ENCODE peak calls at places on chromosomes 7 and 10, in nine cellular contexts. F is endodermal cell, Q is bronchial epithelial cell, H is endothelial cell, J is PC-9, U is mucosa of descending colon, M is cardiac muscle cell, C is astrocyte of the spinal cord, G is GM23338. O is an unnamed sample.

GRCh38 chr7:154777023-154777422 is 225.9 kb downstream of the PAXIP1 start:
- DNase-seq in C (no peak), Q (peak), U (no peak), M (no peak), H (no peak), G (no peak), F (peak), J (no peak), O (no peak)

GRCh38 chr7:36490335-36490940 is 100.8 kb downstream of the ANLN start:
- DNase-seq in G (no peak), M (peak), J (no peak), C (peak), F (no peak), Q (no peak), U (no peak), H (no peak), O (peak)

GRCh38 chr7:24820730-24821044 is 63.4 kb upstream of the GSDME start:
- DNase-seq in M (peak), U (no peak), G (no peak), C (no peak), F (no peak), Q (no peak), H (no peak), J (no peak), O (no peak)

GRCh38 chr7:121278120-121279021 is 50.4 kb upstream of the WNT16 start:
- DNase-seq in G (peak), H (no peak), Q (peak), M (peak), U (no peak), F (no peak), J (no peak), C (peak), O (no peak)

GRCh38 chr7:28346972-28347371 is 65.3 kb upstream of the CREB5 start:
- DNase-seq in M (no peak), Q (no peak), J (no peak), C (no peak), G (no peak), H (no peak), F (no peak), U (no peak), O (no peak)

GRCh38 chr7:41045556-41046123 is 657.2 kb downstream of the INHBA start:
- DNase-seq in C (no peak), Q (peak), J (peak), H (no peak), U (peak), M (no peak), F (peak), G (no peak), O (no peak)

GRCh38 chr10:6713716-6714115 is 133.6 kb upstream of the PRKCQ start:
- DNase-seq in J (no peak), G (peak), C (no peak), U (no peak), Q (no peak), H (no peak), F (peak), M (peak), O (no peak)

GRCh38 chr7:32892521-32893224 is 1.1 kb upstream of the KBTBD2 start:
- DNase-seq in U (peak), J (peak), G (peak), F (no peak), H (peak), M (peak), C (peak), Q (peak), O (peak)

GRCh38 chr7:54476609-54477008 is 65.6 kb upstream of the VSTM2A start:
- DNase-seq in G (no peak), U (no peak), C (no peak), M (no peak), H (no peak), F (no peak), J (no peak), Q (no peak), O (no peak)

GRCh38 chr7:54477083-54477482 is 65.1 kb upstream of the VSTM2A start:
- DNase-seq in F (no peak), G (peak), M (no peak), C (no peak), U (no peak), H (no peak), J (no peak), Q (no peak), O (no peak)
- TF ChIP-seq CTCF in F (no peak), G (no peak), M (no peak), C (no peak), U (no peak), H (peak), J (peak), Q (no peak), O (no peak)

GRCh38 chr7:55172161-55172560 is 153.3 kb downstream of the EGFR start:
- DNase-seq in H (no peak), U (no peak), F (no peak), M (no peak), J (no peak), G (no peak), Q (peak), C (peak), O (no peak)

GRCh38 chr7:55174456-55174855 is 155.6 kb downstream of the EGFR start:
- DNase-seq in C (no peak), Q (no peak), H (no peak), M (no peak), G (no peak), U (no peak), J (no peak), F (no peak), O (peak)

GRCh38 chr7:55172881-55173609 is 154.2 kb downstream of the EGFR start:
- DNase-seq in U (no peak), H (no peak), G (no peak), F (no peak), C (no peak), J (no peak), M (no peak), Q (peak), O (peak)

GRCh38 chr7:55174856-55175255 is 156.0 kb downstream of the EGFR start:
- DNase-seq in G (no peak), Q (no peak), M (no peak), H (no peak), F (no peak), C (no peak), U (no peak), J (no peak), O (peak)

GRCh38 chr7:55173671-55174070 is 154.9 kb downstream of the EGFR start:
- DNase-seq in G (no peak), Q (no peak), C (no peak), H (no peak), J (no peak), U (no peak), F (no peak), M (no peak), O (peak)
- TF ChIP-seq CTCF in G (no peak), Q (no peak), C (no peak), H (no peak), J (peak), U (no peak), F (peak), M (no peak), O (no peak)

GRCh38 chr7:141974831-141975230 is 1.3 kb upstream of the TAS2R38 start:
- DNase-seq in U (peak), H (peak), M (no peak), G (peak), J (peak), C (no peak), Q (peak), F (peak), O (no peak)
- TF ChIP-seq CTCF in U (no peak), H (peak), M (no peak), G (peak), J (peak), C (peak), Q (peak), F (peak), O (peak)

DNA sequence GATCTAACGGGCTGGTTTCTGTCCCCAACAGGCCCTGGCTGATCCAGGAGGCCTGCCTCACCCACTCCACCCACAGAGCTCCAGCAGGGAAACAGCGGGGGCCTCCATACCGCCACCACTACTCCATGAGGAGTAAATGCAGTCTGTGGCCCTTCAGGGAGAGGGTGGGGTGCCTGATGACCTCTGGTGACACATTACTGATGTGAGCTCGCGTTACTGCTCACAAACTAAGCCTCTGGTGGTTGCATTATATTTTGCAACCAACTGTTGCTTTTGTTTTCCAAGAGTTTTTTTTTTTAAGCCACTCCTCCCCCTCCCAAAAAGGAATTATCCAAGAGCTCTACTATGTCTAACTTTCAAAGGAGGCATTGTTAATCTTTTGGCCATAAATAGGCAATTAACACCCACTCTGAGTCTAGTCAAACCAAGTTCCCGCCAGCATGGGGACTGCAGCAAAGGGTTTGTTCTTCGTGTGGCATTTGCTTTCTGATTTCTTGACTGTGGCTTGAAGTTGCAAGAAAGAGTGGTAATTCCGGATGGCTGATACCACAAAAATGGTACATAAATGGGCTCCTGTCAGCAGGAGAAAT is 72.6 kb downstream of the FAM53B start:
- DNase-seq in U (no peak), C (no peak), G (peak), H (no peak), J (peak), M (peak), Q (peak), F (peak), O (no peak)
- TF ChIP-seq CTCF in U (no peak), C (no peak), G (peak), H (no peak), J (peak), M (peak), Q (peak), F (peak), O (no peak)

DNA sequence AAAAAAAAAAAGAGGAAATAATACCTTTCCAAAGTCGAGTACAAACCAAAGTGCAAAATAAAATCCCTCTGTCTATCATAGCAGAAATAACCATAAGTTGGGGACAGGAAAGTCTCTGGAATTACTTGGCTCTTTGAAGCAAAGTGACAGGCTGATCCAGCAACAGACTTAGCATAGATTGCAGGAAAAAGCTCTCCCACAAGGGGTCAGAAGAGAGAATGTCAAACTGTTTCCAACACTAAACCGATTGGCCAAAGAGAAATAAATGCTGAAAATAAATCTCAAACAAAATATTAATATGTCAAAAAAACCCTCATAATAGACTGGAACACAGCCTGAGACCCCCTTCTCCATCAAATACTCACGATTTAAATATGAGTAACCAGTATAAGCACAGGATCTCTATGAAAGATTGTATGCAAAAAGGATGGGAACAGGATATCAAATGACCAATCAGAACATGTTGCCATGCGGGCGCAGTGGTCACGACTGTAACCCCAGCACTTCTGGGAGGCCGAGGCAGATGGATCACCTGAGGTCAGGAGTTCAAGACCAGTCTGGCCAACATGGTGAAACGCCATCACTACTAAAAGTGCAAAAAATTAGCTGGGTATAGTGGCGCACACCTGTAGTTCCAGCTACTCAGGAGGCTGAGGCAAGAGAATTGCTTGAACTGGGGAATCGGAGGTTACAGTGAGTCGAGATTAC is 1000.7 kb upstream of the LRRN3 start:
- DNase-seq in M (peak), U (peak), G (peak), F (no peak), J (no peak), H (peak), C (peak), Q (peak), O (no peak)
- TF ChIP-seq CTCF in M (peak), U (no peak), G (peak), F (peak), J (peak), H (no peak), C (peak), Q (peak), O (peak)

GRCh38 chr7:85396676-85397075 is 209.8 kb upstream of the SEMA3D start:
- DNase-seq in F (no peak), J (no peak), M (no peak), Q (no peak), G (peak), C (no peak), H (no peak), U (no peak), O (no peak)

DNA sequence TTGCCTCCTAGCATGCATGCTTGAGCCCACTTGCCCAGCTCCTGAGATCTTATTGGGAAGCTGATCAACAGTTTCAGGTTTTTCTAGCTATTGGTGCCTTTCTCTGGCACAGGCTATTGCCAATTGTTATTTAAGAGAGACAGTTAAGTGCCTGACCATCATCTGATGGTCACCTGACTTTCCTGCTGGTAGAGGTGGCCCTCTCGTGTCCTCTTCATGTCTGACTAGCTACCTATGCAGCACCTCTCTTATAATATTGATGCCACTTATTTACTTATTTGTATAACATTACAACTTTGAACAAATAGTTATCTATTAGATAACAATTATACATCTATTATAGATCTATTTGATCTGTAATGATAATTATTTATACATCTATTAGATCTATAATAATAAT is 205.9 kb upstream of the SEMA3D start:
- DNase-seq in H (no peak), F (no peak), C (no peak), G (no peak), Q (no peak), U (no peak), J (no peak), M (no peak), O (no peak)
- TF ChIP-seq CTCF in H (no peak), F (peak), C (no peak), G (no peak), Q (no peak), U (no peak), J (no peak), M (no peak), O (no peak)

DNA sequence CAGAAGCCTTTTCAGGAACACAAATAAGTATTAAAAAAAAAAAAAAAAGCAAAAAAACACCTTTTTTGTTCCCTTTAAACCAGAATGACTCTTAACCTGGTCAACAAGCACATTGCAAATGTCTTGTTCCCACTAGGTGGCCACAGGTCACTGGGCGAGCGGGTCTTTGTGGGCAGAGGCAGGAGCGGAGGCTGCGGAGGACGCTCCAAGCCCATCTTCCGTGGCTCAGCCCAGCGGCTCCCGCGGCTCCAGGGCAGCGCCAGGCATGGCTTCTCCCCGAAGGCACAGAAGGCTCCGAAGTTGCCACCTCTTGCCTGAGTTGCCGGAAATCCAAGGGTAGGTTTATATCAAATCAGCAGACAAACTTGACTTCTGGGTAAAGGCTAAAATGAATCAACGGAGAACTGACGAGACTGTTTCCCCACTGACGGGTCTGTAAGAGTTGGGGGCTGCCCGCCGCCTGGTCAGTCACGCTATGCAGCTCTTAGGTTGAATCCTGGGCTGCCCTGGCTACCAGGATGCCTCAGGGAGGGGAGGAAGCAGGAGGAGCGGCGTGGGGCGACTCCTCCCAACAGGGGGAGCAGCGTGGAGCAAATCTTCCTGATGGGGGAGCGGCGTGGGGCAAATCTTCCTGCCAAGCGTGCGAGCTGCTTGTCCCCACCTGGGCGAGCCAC is 144.5 kb downstream of the PTPRN2 start:
- DNase-seq in U (no peak), M (no peak), G (peak), F (peak), H (no peak), Q (no peak), C (no peak), J (no peak), O (peak)
- TF ChIP-seq CTCF in U (no peak), M (no peak), G (peak), F (peak), H (no peak), Q (no peak), C (no peak), J (no peak), O (no peak)

GRCh38 chr7:149862156-149862555 is 11.6 kb upstream of the ATP6V0E2 start:
- DNase-seq in J (no peak), F (no peak), Q (no peak), M (no peak), C (no peak), G (no peak), U (no peak), H (no peak), O (no peak)

GRCh38 chr7:149865437-149865836 is 8.3 kb upstream of the ATP6V0E2 start:
- DNase-seq in U (peak), M (peak), C (no peak), F (peak), Q (peak), G (no peak), H (no peak), J (no peak), O (no peak)

GRCh38 chr7:149863500-149863899 is 10.3 kb upstream of the ATP6V0E2 start:
- DNase-seq in Q (no peak), H (no peak), C (no peak), J (no peak), M (no peak), F (no peak), U (no peak), G (no peak), O (no peak)

GRCh38 chr7:149864751-149865150 is 9.0 kb upstream of the ATP6V0E2 start:
- DNase-seq in F (peak), Q (no peak), H (no peak), M (no peak), C (no peak), U (no peak), G (no peak), J (no peak), O (no peak)

DNA sequence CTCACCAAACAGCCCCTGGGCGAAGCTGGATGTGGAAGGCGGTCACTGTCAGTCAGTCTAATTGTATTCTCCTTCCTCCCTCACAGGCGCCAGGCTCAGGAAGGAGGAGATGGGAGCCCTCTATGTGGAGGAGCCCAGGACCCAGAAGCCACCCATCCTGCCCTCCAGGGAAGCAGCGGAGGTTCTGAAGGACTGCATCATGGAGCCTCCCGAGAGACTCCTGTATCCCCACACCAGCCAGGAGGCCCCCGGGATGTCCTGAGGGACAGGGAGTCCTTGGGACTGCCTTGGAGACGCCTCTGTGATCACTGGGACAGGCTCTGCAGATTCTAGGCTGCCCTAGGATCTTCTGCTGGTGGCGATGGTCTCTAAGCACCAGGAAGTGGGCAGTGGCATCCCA is 9.7 kb upstream of the ATP6V0E2 start:
- DNase-seq in H (no peak), M (no peak), G (no peak), F (peak), U (no peak), C (no peak), Q (no peak), J (no peak), O (no peak)
- TF ChIP-seq CTCF in H (no peak), M (no peak), G (no peak), F (no peak), U (no peak), C (no peak), Q (no peak), J (no peak), O (no peak)

O was measured in osteocyte.